ENCODE peak calls at places on chromosomes 7 and 10, in nine cellular contexts. T is sigmoid colon, B is stomach, X is A549, S is GM12878, A is suprapubic skin, M is K562, W is transverse colon, H is HepG2. R is an unnamed sample. For H3K4me1, the result is how much of the 10 kb centered on the place peaks cover.

GRCh38 chr7:134478707-134479106 is 19.8 kb upstream of the AKR1B1 start:
- DNase-seq in T (no peak), B (no peak), X (no peak), S (no peak), A (no peak), M (no peak), W (no peak), H (no peak), R (no peak)

GRCh38 chr10:5343561-5343960 is 21.2 kb upstream of the UCN3 start:
- DNase-seq in T (no peak), B (no peak), X (peak), S (no peak), A (no peak), M (peak), W (no peak), H (peak), R (no peak)

GRCh38 chr10:116985611-116986010 is 19.4 kb downstream of the SHTN1 start:
- DNase-seq in T (no peak), B (no peak), X (no peak), S (no peak), A (no peak), M (no peak), W (no peak), H (no peak), R (no peak)

GRCh38 chr10:104450954-104451353 is 97.3 kb downstream of the CFAP58 start:
- DNase-seq in T (no peak), B (no peak), X (no peak), S (no peak), A (no peak), M (no peak), W (no peak), H (no peak), R (no peak)

GRCh38 chr7:135512135-135512887 is 2.4 kb upstream of the CNOT4 start:
- DNase-seq in T (no peak), B (no peak), X (peak), S (peak), A (no peak), M (peak), W (no peak), H (peak), R (no peak)

GRCh38 chr10:126668505-126668904 is 2.0 kb downstream of the C10orf90 start:
- DNase-seq in T (no peak), B (no peak), X (no peak), S (no peak), A (no peak), M (no peak), W (no peak), H (no peak), R (no peak)

GRCh38 chr10:83764681-83765080 is 374.6 kb upstream of the GHITM start:
- DNase-seq in T (no peak), B (no peak), X (peak), S (no peak), A (no peak), M (no peak), W (no peak), H (no peak), R (no peak)

GRCh38 chr10:62811159-62811875 is 4.8 kb downstream of the EGR2 start:
- DNase-seq in T (no peak), B (no peak), X (no peak), S (peak), A (no peak), M (no peak), W (no peak), H (no peak), R (no peak)

GRCh38 chr10:78756604-78757442 is 311.9 kb upstream of the ZMIZ1 start:
- DNase-seq in T (peak), B (peak), X (peak), S (no peak), A (peak), M (no peak), W (peak), H (peak), R (peak)

GRCh38 chr10:88707429-88708110 is 1.5 kb downstream of the LIPK start:
- DNase-seq in T (no peak), B (no peak), X (peak), S (no peak), A (no peak), M (no peak), W (no peak), H (no peak), R (no peak)

DNA sequence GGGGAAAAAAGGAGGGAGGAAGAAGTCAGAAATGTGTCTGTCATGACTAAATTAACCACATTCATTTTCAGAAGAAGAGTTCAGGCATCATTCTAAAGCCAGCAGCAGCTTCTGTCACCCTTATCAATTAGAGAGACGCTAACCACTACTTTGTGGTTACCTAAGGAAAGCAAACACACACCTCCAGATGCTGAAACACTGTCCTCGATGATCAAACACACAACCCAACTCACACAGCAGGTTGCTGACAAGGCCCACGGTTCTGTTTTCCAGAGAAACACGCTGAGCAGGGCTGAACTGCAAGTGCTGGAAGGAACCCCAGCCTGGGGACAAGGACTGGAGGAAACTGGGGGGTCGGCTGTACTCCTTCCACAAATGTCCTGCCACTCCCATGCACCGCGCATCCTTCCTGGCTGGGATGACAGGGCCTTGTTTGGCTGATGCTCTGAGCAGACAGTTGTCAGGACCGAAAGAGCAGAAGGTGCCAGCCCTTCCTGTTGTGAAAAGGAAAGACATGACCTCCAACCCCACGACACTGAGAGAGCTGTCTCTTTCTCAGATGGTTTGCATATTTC is 36.6 kb downstream of the PRKCQ start:
- DNase-seq in T (no peak), B (no peak), X (no peak), S (no peak), A (no peak), M (no peak), W (peak), H (no peak), R (no peak)
- H3K4me1 ChIP-seq in T (under half), B (under half), X (under half), S (under half), A (under half), M (under half), W (under half), H (under half), R (under half)

GRCh38 chr10:19702215-19702614 is 114.0 kb upstream of the PLXDC2 start:
- DNase-seq in T (no peak), B (no peak), X (no peak), S (no peak), A (no peak), M (no peak), W (no peak), H (no peak), R (no peak)
- TF ChIP-seq EP300 in T (no peak), B (no peak), X (no peak), S (no peak), A (no peak), M (no peak), W (no peak), H (no peak), R (no peak)

DNA sequence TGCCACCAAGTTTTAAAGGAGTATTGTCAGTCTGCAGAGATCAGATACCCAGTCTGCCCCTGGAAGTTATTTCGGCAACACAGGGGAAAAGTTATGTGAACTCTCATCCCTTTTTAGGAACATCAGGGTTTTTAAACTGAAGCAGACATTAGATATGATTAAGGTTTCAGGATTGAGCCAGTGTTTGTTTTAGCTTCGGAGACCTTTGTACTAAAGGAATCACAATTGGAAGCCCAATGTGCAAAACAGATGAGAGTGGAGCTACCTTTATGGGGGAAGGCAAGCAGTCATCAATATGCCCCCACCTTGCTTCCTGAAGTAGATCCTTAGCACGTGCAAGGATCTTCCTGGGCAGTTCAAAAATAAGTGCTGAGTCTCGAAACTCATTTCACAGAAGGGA is 39.5 kb downstream of the ETV1 start:
- DNase-seq in T (no peak), B (no peak), X (no peak), S (no peak), A (no peak), M (no peak), W (no peak), H (no peak), R (no peak)
- H3K4me1 ChIP-seq in T (under half), B (under half), X (under half), S (under half), A (under half), M (under half), W (under half), H (under half), R (under half)

DNA sequence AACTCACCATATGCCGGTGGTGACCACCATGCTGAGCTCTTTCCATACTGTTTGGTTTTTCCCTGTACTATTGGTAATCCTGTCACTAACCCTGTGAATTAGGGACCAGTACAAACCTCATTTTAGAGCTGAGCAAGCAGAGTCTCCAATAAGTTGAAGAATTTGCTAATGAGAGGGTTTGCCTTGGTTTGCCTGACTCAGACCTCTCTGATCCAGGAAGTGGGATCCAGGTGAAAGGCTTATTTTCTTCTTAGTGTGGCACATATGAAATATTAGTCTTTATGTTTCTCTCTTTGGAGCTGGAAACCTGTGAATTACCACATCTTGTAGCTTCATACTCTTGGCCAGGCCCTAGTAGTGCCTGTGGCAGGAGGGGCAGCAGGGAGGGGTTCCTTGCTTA is 114.1 kb upstream of the IGFBP3 start:
- DNase-seq in T (no peak), B (no peak), X (no peak), S (no peak), A (no peak), M (no peak), W (no peak), H (no peak), R (no peak)
- TF ChIP-seq EP300 in T (no peak), B (no peak), X (no peak), S (no peak), A (no peak), M (no peak), W (no peak), H (no peak), R (no peak)

DNA sequence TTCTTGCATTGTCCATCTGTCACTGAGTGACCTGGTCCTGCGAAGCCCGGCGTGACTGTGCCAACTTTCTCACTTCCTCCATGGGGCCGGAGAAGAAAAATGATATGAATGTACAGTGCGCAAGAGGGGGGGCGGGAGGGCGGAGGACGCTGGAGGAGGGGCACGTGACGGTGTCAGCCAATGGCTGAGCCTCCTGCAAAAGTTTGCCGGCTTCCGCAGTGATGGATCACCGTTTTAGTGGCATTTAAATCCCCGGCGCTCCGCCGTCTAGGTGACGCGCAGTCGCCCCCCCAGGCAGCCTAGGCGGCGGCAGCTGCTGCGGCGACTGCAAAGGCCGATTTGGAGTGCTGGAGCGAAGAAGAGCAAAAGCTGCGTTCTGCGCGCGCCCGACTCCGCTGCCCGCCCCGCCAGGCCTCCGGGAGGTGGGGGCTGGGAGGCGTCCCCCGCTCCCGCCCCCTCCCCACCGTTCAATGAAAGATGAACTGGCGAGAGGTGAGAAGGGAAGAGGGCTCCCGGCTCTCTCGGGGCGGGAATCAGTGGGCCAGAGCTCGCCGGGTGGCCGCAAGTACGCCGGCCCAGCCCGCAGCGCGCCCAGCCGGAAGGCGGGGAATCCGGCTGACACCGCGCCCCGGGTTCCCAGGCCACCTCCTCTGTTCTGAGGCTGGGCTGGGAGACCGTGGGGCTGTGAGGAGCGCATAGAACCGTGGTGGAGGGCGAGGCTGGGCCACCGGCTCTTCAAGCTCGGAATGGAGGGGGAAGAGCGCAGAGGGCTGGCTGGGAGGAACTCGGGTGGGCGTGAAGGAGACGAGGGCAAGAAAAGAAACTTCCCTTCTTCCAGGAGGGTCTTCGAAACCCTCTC is at the start of gene HOXA1:
- DNase-seq in T (peak), B (peak), X (peak), S (peak), A (peak), M (peak), W (peak), H (peak), R (peak)
- H3K4me1 ChIP-seq in T (under half), B (under half), X (under half), S (under half), A (under half), M (under half), W (under half), H (under half), R (under half)